ENCODE peak calls at places on chromosome 16, in eight cellular contexts. W, B, K, F, X, Y, Z and R are unnamed samples.

GRCh38 chr16:67158637-67159600 is 790 bp downstream of the TRADD start:
- DNase-seq in K (peak; percentile 30), F (no peak), Y (no peak), W (no peak), B (peak; percentile 82), Z (peak; percentile 61), X (peak; percentile 93), R (peak; percentile 40)

GRCh38 chr16:58201163-58201562 is 3.3 kb upstream of the CSNK2A2 start:
- DNase-seq in Y (no peak), B (no peak), Z (no peak), F (no peak), W (no peak), K (no peak), X (no peak), R (no peak)

GRCh38 chr16:14354561-14355351 is 275.3 kb downstream of the PARN start:
- DNase-seq in W (peak; percentile 65), Z (no peak), X (peak; percentile 98), K (no peak), F (no peak), B (no peak), Y (no peak), R (peak; percentile 36)

GRCh38 chr16:75265911-75266701 is 14.7 kb upstream of the BCAR1 start:
- DNase-seq in B (peak; percentile 86), W (peak; percentile 47), X (peak; percentile 82), Y (peak; percentile 51), K (no peak), F (peak; percentile 76), Z (peak; percentile 99), R (no peak)

GRCh38 chr16:1413684-1414531 is 596 bp downstream of the UNKL start:
- DNase-seq in Z (peak; percentile 89), Y (peak; percentile 38), B (peak; percentile 67), X (peak; percentile 86), F (peak; percentile 66), K (peak; percentile 38), W (peak; percentile 47), R (peak; percentile 43)

GRCh38 chr16:56700195-56700594 is 17.9 kb downstream of the MT1X start:
- DNase-seq in W (no peak), B (no peak), Z (no peak), K (no peak), Y (no peak), X (no peak), F (peak; percentile 30), R (peak; percentile 57)

GRCh38 chr16:88614818-88615580 is 23.4 kb upstream of the IL17C start:
- DNase-seq in B (no peak), F (no peak), Z (no peak), W (no peak), Y (no peak), K (no peak), X (no peak), R (no peak)

GRCh38 chr16:73427177-73427576 is 379.2 kb upstream of the ZFHX3 start:
- DNase-seq in K (no peak), B (no peak), W (no peak), Y (no peak), F (no peak), Z (no peak), X (no peak), R (no peak)

GRCh38 chr16:75195811-75196790 is 10.9 kb downstream of the CTRB2 start:
- DNase-seq in F (no peak), K (no peak), W (no peak), Y (no peak), B (no peak), Z (no peak), X (no peak), R (no peak)

GRCh38 chr16:50326835-50327465 is 41.8 kb downstream of the BRD7 start:
- DNase-seq in K (peak; percentile 29), F (peak; percentile 37), W (peak; percentile 40), B (no peak), Y (peak; percentile 42), Z (no peak), X (peak; percentile 88), R (peak; percentile 48)

GRCh38 chr16:1645914-1646525 is 32.1 kb upstream of the JPT2 start:
- DNase-seq in B (no peak), F (no peak), X (no peak), Y (peak; percentile 26), K (peak; percentile 29), W (no peak), Z (no peak), R (peak; percentile 39)

GRCh38 chr16:58280846-58281301 is 14.0 kb downstream of the PRSS54 start:
- DNase-seq in W (peak; percentile 3), K (peak; percentile 75), B (no peak), X (no peak), F (peak; percentile 13), Y (peak; percentile 63), Z (no peak), R (no peak)

DNA sequence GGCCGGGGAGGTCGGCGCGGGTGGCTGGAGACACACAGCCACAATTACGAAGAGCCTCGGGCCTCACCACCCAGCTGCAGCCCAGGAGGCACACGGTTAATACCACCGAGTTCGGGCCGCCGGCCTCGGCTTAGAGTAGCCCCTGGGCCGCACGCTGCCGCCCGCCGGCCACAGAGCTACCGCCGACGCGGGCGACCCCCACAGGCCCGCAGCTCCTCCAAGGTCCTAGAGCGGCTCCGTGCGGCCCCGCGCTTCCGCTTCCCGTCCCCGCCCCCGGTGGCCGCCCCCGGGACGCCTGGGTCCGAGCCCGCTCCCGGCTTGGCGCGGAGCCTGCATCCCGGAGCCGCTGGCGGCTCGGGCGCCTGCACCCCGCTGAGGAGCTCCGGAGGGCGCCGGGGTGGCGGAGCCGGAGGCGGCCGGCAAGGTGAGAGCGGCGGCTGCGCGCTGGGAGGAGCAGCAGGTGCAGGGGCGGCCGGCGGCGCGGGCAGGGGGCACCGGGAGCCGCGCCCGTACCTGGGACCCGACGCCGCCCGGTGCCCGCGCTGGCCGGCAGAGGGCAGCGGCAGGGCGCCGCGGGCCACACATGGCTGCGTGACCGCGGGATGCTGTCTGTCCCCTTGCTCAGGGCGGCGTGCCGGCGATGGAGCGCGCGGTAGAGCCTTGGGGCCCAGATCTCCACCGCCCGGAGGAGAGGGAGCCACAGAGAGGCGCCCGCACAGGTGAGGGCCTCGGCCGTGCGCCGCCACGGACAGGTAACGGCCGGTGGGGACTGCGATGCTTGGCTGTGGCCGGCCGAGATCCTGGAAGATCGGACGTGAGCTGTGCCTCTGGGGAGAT is at the start of gene ZNF48:
- DNase-seq in Y (peak; percentile 91), Z (peak; percentile 94), F (peak; percentile 95), W (peak; percentile 93), K (peak; percentile 91), B (peak; percentile 89), X (peak; percentile 89), R (peak; percentile 92)
- TF ChIP-seq CTCF in Y (no peak), Z (peak; percentile 22), F (no peak), W (peak; percentile 8), K (no peak), B (peak; percentile 34), X (peak; percentile 31), R (peak; percentile 5)

GRCh38 chr16:52727878-52728277 is 180.9 kb upstream of the TOX3 start:
- DNase-seq in Y (no peak), W (no peak), F (no peak), X (no peak), K (no peak), Z (no peak), B (no peak), R (no peak)

GRCh38 chr16:52729731-52730130 is 182.8 kb upstream of the TOX3 start:
- DNase-seq in B (no peak), X (no peak), F (no peak), Y (no peak), K (no peak), W (no peak), Z (no peak), R (no peak)

GRCh38 chr16:52725461-52725860 is 178.5 kb upstream of the TOX3 start:
- DNase-seq in B (no peak), X (no peak), Y (no peak), Z (no peak), W (no peak), K (no peak), F (no peak), R (no peak)

DNA sequence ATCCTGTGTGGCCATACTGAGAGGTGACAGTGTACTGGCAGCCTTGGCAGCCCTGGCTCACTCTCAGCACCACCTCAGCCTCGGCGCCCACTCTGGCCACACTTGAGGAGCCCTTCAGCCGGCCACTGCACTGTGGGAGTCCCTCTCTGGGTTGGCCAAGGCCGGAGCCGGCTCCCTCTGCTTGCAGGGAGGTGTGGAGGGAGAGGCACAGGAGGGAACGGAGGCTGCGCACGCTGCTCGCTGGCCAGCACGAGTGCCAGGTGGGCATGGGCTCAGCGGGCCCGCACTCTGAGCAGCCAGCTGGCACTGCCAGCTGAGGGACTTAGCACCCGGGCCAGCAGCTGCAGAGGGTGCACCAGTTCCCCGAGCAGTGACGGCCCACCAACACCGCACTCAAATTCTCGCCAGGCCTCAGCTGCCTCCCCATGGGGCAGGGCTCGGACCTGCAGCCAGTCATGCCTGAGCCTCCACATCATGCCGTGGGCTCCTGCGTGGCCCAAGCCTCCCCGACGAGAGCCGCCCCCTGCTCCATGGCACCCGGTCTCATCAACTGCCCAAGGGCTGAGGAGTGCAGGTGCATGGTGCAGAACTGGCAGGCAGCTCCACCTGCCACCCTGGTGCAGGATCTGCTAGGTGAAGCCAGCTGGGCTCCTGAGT is 184.4 kb upstream of the TOX3 start:
- DNase-seq in B (no peak), Z (no peak), K (no peak), F (no peak), Y (no peak), X (no peak), W (no peak), R (no peak)
- H3K4me3 ChIP-seq in B (no peak overlapping the region), Z (no peak overlapping the region), K (no peak overlapping the region), F (no peak overlapping the region), Y (no peak overlapping the region), X (no peak overlapping the region), W (no peak overlapping the region), R (no peak overlapping the region)

GRCh38 chr16:48862087-48862532 is 252.1 kb upstream of the N4BP1 start:
- DNase-seq in K (peak; percentile 7), F (no peak), B (peak; percentile 8), X (no peak), W (peak; percentile 67), Y (peak; percentile 10), Z (no peak), R (peak; percentile 43)
- TF ChIP-seq CTCF in K (peak; percentile 25), F (no peak), B (no peak), X (peak; percentile 23), W (peak; percentile 26), Y (no peak), Z (peak; percentile 38), R (peak; percentile 41)

DNA sequence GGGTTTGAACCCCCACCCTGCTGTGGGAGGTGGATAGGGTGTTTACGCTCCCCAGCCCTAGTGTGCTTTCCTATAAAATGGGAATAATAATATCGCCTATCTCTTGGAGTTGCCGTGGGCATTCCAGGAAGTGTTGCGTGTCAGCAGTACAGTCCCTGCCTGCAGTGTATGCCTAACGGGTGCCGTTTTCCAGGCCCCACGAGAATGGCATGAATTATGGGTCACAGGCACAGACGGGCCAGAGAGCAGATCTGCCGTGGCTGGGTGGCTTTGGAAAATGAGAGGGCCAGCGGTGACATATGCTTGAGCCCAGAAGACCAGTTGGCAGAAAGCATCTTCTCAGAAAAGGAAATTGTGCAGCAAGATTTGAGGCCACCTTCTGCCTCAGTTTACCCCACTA is 116.2 kb upstream of the CIBAR2 start:
- DNase-seq in K (no peak), B (no peak), Z (no peak), Y (no peak), F (no peak), W (no peak), X (no peak), R (no peak)
- H3K4me3 ChIP-seq in K (no peak overlapping the region), B (no peak overlapping the region), Z (no peak overlapping the region), Y (no peak overlapping the region), F (no peak overlapping the region), W (no peak overlapping the region), X (peak overlapping the region; percentile 55), R (no peak overlapping the region)